ENCODE peak calls at places on chromosome 10, in ten cellular contexts. S, R, K, V, W, P, A, M, X and Y are unnamed samples.

GRCh38 chr10:89653410-89653828 is 8.4 kb upstream of the PANK1 start:
- DNase-seq in R (peak), S (no peak), M (peak), V (no peak), K (peak), A (no peak), X (peak), W (no peak), P (no peak), Y (no peak)

GRCh38 chr10:72016608-72017310 is 52.6 kb downstream of the CHST3 start:
- DNase-seq in V (peak), K (no peak), X (no peak), R (no peak), P (no peak), S (no peak), W (no peak), M (no peak), A (no peak), Y (peak)

GRCh38 chr10:43214956-43215561 is 51.8 kb downstream of the RASGEF1A start:
- DNase-seq in W (no peak), V (no peak), A (no peak), P (no peak), S (no peak), K (no peak), X (no peak), R (no peak), M (no peak), Y (peak)

GRCh38 chr10:4054651-4055435 is 269.8 kb upstream of the KLF6 start:
- DNase-seq in P (no peak), K (no peak), A (no peak), M (no peak), V (no peak), R (no peak), X (no peak), W (no peak), S (no peak), Y (no peak)

GRCh38 chr10:35369049-35369760 is 32.9 kb downstream of the CCNY start:
- DNase-seq in W (no peak), S (peak), X (no peak), M (no peak), K (no peak), V (no peak), P (no peak), R (no peak), A (no peak), Y (no peak)

GRCh38 chr10:96448021-96448457 is 65.7 kb downstream of the TLL2 start:
- DNase-seq in R (no peak), W (no peak), S (no peak), K (peak), P (no peak), M (peak), A (peak), X (no peak), V (no peak), Y (no peak)

GRCh38 chr10:102433619-102434046 is 1.3 kb upstream of the CUEDC2 start:
- DNase-seq in P (no peak), V (no peak), K (no peak), R (no peak), M (no peak), X (no peak), W (no peak), S (no peak), A (no peak), Y (no peak)

GRCh38 chr10:43120948-43121290 is 17.3 kb upstream of the CSGALNACT2 start:
- DNase-seq in P (no peak), S (no peak), R (peak), K (no peak), M (peak), A (peak), V (no peak), X (no peak), W (no peak), Y (no peak)

GRCh38 chr10:36542493-36542892 is 582.9 kb upstream of the ANKRD30A start:
- DNase-seq in V (no peak), M (no peak), A (no peak), S (no peak), X (no peak), P (no peak), K (no peak), R (no peak), W (no peak), Y (no peak)

GRCh38 chr10:27448926-27449325 is 55.2 kb upstream of the RAB18 start:
- DNase-seq in A (no peak), M (peak), X (peak), W (no peak), K (no peak), V (no peak), S (no peak), P (no peak), R (peak), Y (no peak)

GRCh38 chr10:62681211-62681940 is 123.1 kb upstream of the ADO start:
- DNase-seq in K (no peak), M (peak), S (no peak), R (no peak), A (no peak), V (no peak), W (peak), X (no peak), P (no peak), Y (no peak)

GRCh38 chr10:106571216-106571954 is 593.1 kb downstream of the SORCS1 start:
- DNase-seq in V (peak), X (no peak), W (peak), K (no peak), A (no peak), S (no peak), P (peak), M (no peak), R (peak), Y (peak)

GRCh38 chr10:75407716-75408511 is 6.3 kb upstream of the ZNF503 start:
- DNase-seq in W (no peak), R (no peak), A (no peak), M (no peak), V (no peak), P (no peak), K (no peak), S (no peak), X (no peak), Y (no peak)

GRCh38 chr10:6390213-6390612 is 187.5 kb downstream of the PFKFB3 start:
- DNase-seq in K (no peak), W (no peak), M (no peak), S (no peak), P (no peak), A (no peak), R (no peak), V (no peak), X (no peak), Y (no peak)

GRCh38 chr10:22958338-22958737 is 30.5 kb downstream of the ARMC3 start:
- DNase-seq in V (no peak), R (peak), K (no peak), A (no peak), X (no peak), W (no peak), P (no peak), S (no peak), M (no peak), Y (no peak)

GRCh38 chr10:23610626-23611307 is 171.9 kb downstream of the OTUD1 start:
- DNase-seq in X (no peak), K (no peak), R (no peak), P (no peak), S (no peak), M (no peak), A (no peak), V (no peak), W (no peak), Y (peak)

GRCh38 chr10:89516149-89516832 is 19.1 kb downstream of the SLC16A12 start:
- DNase-seq in K (peak), M (peak), X (peak), V (no peak), S (peak), R (peak), A (no peak), P (no peak), W (no peak), Y (no peak)

GRCh38 chr10:62098278-62099121 is 170.1 kb downstream of the RTKN2 start:
- DNase-seq in M (no peak), S (no peak), K (no peak), A (no peak), R (no peak), W (no peak), P (no peak), V (no peak), X (no peak), Y (no peak)

GRCh38 chr10:77237120-77237519 is 400.5 kb downstream of the KCNMA1 start:
- DNase-seq in V (no peak), R (no peak), X (no peak), P (no peak), S (no peak), W (no peak), K (no peak), M (no peak), A (no peak), Y (no peak)

GRCh38 chr10:3430501-3430900 is 257.9 kb upstream of the PITRM1 start:
- DNase-seq in K (no peak), A (no peak), S (no peak), P (no peak), M (no peak), W (no peak), V (no peak), X (no peak), R (no peak), Y (no peak)

GRCh38 chr10:82313401-82313800 is 438.4 kb downstream of the NRG3 start:
- DNase-seq in R (no peak), P (no peak), A (no peak), M (no peak), S (no peak), K (no peak), V (no peak), W (no peak), X (no peak), Y (no peak)

GRCh38 chr10:7302393-7303054 is 108.3 kb downstream of the SFMBT2 start:
- DNase-seq in W (peak), V (no peak), K (no peak), S (no peak), M (peak), A (no peak), X (peak), R (no peak), P (no peak), Y (no peak)

GRCh38 chr10:42928064-42928463 is 145.5 kb downstream of the BMS1 start:
- DNase-seq in M (no peak), K (no peak), W (no peak), A (no peak), P (no peak), S (no peak), X (no peak), V (no peak), R (no peak), Y (no peak)

GRCh38 chr10:14009315-14010082 is 321.2 kb downstream of the FRMD4A start:
- DNase-seq in R (peak), P (no peak), V (no peak), W (no peak), S (peak), X (no peak), M (peak), A (no peak), K (peak), Y (no peak)

GRCh38 chr10:44036425-44036824 is 348.5 kb downstream of the CXCL12 start:
- DNase-seq in W (no peak), S (no peak), V (no peak), X (no peak), A (no peak), R (no peak), M (no peak), K (no peak), P (no peak), Y (no peak)

GRCh38 chr10:122853665-122854313 is 8.1 kb upstream of the CUZD1 start:
- DNase-seq in R (peak), P (no peak), A (no peak), S (no peak), X (no peak), V (no peak), K (no peak), W (no peak), M (no peak), Y (no peak)